ENCODE peak calls at places on chromosomes 11 and 22, in ten cellular contexts. Y is HepG2, L is spleen, D is GM12878, I is SK-N-SH, J is GM23338, U is stomach, N is suprapubic skin, R is HCT116, B is breast epithelium. C is an unnamed sample. For H3K36me3 and H3K4me1, the result is how much of the 10 kb centered on the place peaks cover.

GRCh38 chr11:99160447-99160846 is 139.7 kb downstream of the CNTN5 start:
- DNase-seq in Y (no peak), L (no peak), D (no peak), I (no peak), J (no peak), U (no peak), N (no peak), R (no peak), B (no peak), C (no peak)

GRCh38 chr11:10654211-10655150 is 39.1 kb downstream of the IRAG1 start:
- DNase-seq in Y (peak), L (no peak), D (peak), I (peak), J (peak), U (no peak), N (no peak), R (peak), B (no peak), C (no peak)

GRCh38 chr11:1299621-1300020 is 9.8 kb downstream of the TOLLIP start:
- DNase-seq in Y (no peak), L (peak), D (no peak), I (no peak), J (peak), U (peak), N (peak), R (no peak), B (peak), C (no peak)

GRCh38 chr11:14094481-14095037 is 132.0 kb downstream of the SPON1 start:
- DNase-seq in Y (no peak), L (no peak), D (no peak), I (no peak), J (no peak), U (no peak), N (no peak), R (no peak), B (no peak), C (no peak)

GRCh38 chr11:115314330-115314729 is 189.9 kb downstream of the CADM1 start:
- DNase-seq in Y (no peak), L (no peak), D (no peak), I (no peak), J (no peak), U (no peak), N (no peak), R (no peak), B (no peak), C (no peak)

GRCh38 chr11:117126223-117126965 is 17.7 kb upstream of the PAFAH1B2 start:
- DNase-seq in Y (no peak), L (no peak), D (no peak), I (no peak), J (no peak), U (no peak), N (no peak), R (no peak), B (no peak), C (no peak)

GRCh38 chr11:6693342-6694228 is 10.4 kb upstream of the MRPL17 start:
- DNase-seq in Y (no peak), L (no peak), D (no peak), I (no peak), J (no peak), U (no peak), N (peak), R (peak), B (no peak), C (no peak)

GRCh38 chr11:30454108-30454507 is 131.2 kb downstream of the ARL14EP start:
- DNase-seq in Y (no peak), L (no peak), D (no peak), I (no peak), J (no peak), U (no peak), N (no peak), R (no peak), B (no peak), C (no peak)

GRCh38 chr11:29260939-29261705 is 755.7 kb downstream of the KCNA4 start:
- DNase-seq in Y (peak), L (no peak), D (no peak), I (no peak), J (no peak), U (no peak), N (no peak), R (peak), B (no peak), C (no peak)

GRCh38 chr11:102274628-102275027 is 42.7 kb upstream of the BIRC3 start:
- DNase-seq in Y (no peak), L (no peak), D (no peak), I (no peak), J (no peak), U (no peak), N (no peak), R (no peak), B (no peak), C (no peak)

GRCh38 chr22:37970864-37971263 is 13.5 kb downstream of the SOX10 start:
- DNase-seq in Y (no peak), L (no peak), D (no peak), I (no peak), J (no peak), U (no peak), N (no peak), R (no peak), B (no peak), C (no peak)

GRCh38 chr22:25775501-25775900 is 33.5 kb downstream of the MYO18B start:
- DNase-seq in Y (no peak), L (no peak), D (no peak), I (peak), J (peak), U (no peak), N (no peak), R (no peak), B (no peak), C (no peak)
- H3K36me3 ChIP-seq in Y (under half), L (under half), D (under half), I (under half), J (under half), U (under half), N (under half), R (under half), B (under half), C (under half)

GRCh38 chr22:42906605-42907338 is 49.7 kb upstream of the ARFGAP3 start:
- DNase-seq in Y (no peak), L (no peak), D (no peak), I (no peak), J (no peak), U (no peak), N (no peak), R (no peak), B (no peak), C (no peak)
- TF ChIP-seq POLR2AphosphoS5 in Y (no peak), L (no peak), D (no peak), I (no peak), J (no peak), U (no peak), N (no peak), R (no peak), B (peak), C (peak)

GRCh38 chr22:17097701-17098100 is 12.9 kb downstream of the IL17RA start:
- DNase-seq in Y (no peak), L (peak), D (no peak), I (no peak), J (no peak), U (no peak), N (no peak), R (no peak), B (no peak), C (no peak)

GRCh38 chr22:17096095-17096494 is 11.3 kb downstream of the IL17RA start:
- DNase-seq in Y (no peak), L (no peak), D (no peak), I (no peak), J (no peak), U (no peak), N (no peak), R (no peak), B (no peak), C (no peak)

GRCh38 chr22:17097062-17097461 is 12.3 kb downstream of the IL17RA start:
- DNase-seq in Y (no peak), L (peak), D (no peak), I (no peak), J (no peak), U (no peak), N (peak), R (no peak), B (no peak), C (no peak)

GRCh38 chr22:17100621-17101020 is 15.8 kb downstream of the IL17RA start:
- DNase-seq in Y (no peak), L (peak), D (no peak), I (no peak), J (no peak), U (no peak), N (no peak), R (no peak), B (no peak), C (no peak)

GRCh38 chr22:17098379-17098819 is 13.6 kb downstream of the IL17RA start:
- DNase-seq in Y (no peak), L (peak), D (no peak), I (no peak), J (no peak), U (no peak), N (no peak), R (no peak), B (no peak), C (no peak)
- H3K4me1 ChIP-seq in Y (under half), L (half or more), D (under half), I (under half), J (under half), U (under half), N (under half), R (under half), B (under half), C (under half)

GRCh38 chr22:24323233-24323632 is 52.6 kb downstream of the SPECC1L start:
- DNase-seq in Y (no peak), L (no peak), D (no peak), I (peak), J (no peak), U (no peak), N (no peak), R (no peak), B (no peak), C (no peak)

GRCh38 chr22:24322522-24322921 is 51.9 kb downstream of the SPECC1L start:
- DNase-seq in Y (no peak), L (no peak), D (no peak), I (peak), J (no peak), U (no peak), N (no peak), R (no peak), B (no peak), C (no peak)

GRCh38 chr22:24324137-24324536 is 53.5 kb downstream of the SPECC1L start:
- DNase-seq in Y (no peak), L (no peak), D (no peak), I (no peak), J (no peak), U (no peak), N (no peak), R (no peak), B (no peak), C (no peak)

GRCh38 chr22:24323695-24324094 is 53.1 kb downstream of the SPECC1L start:
- DNase-seq in Y (no peak), L (no peak), D (no peak), I (no peak), J (no peak), U (no peak), N (no peak), R (no peak), B (no peak), C (no peak)

GRCh38 chr22:24321999-24322398 is 51.4 kb downstream of the SPECC1L start:
- DNase-seq in Y (no peak), L (no peak), D (no peak), I (peak), J (no peak), U (no peak), N (no peak), R (no peak), B (no peak), C (no peak)
- H3K36me3 ChIP-seq in Y (under half), L (under half), D (under half), I (under half), J (under half), U (half or more), N (half or more), R (under half), B (under half), C (under half)

GRCh38 chr11:128246364-128247234 is 340.8 kb downstream of the ETS1 start:
- DNase-seq in Y (no peak), L (no peak), D (no peak), I (peak), J (no peak), U (no peak), N (peak), R (no peak), B (peak), C (no peak)
- TF ChIP-seq POLR2AphosphoS5 in Y (no peak), L (no peak), D (no peak), I (peak), J (no peak), U (no peak), N (no peak), R (no peak), B (peak), C (no peak)

GRCh38 chr11:3148255-3148989 is 16.7 kb downstream of the OSBPL5 start:
- DNase-seq in Y (no peak), L (no peak), D (no peak), I (no peak), J (no peak), U (no peak), N (no peak), R (no peak), B (no peak), C (peak)

GRCh38 chr11:3148990-3149851 is 15.9 kb downstream of the OSBPL5 start:
- DNase-seq in Y (no peak), L (no peak), D (no peak), I (peak), J (no peak), U (no peak), N (no peak), R (no peak), B (no peak), C (no peak)

GRCh38 chr11:3147626-3148025 is 17.5 kb downstream of the OSBPL5 start:
- DNase-seq in Y (no peak), L (no peak), D (no peak), I (no peak), J (no peak), U (no peak), N (no peak), R (no peak), B (no peak), C (no peak)

GRCh38 chr11:3146612-3147256 is 18.4 kb downstream of the OSBPL5 start:
- DNase-seq in Y (no peak), L (no peak), D (no peak), I (peak), J (no peak), U (no peak), N (no peak), R (no peak), B (no peak), C (no peak)

GRCh38 chr11:3147257-3147619 is 17.9 kb downstream of the OSBPL5 start:
- DNase-seq in Y (no peak), L (no peak), D (no peak), I (no peak), J (no peak), U (no peak), N (no peak), R (no peak), B (no peak), C (no peak)
- H3K4me1 ChIP-seq in Y (under half), L (half or more), D (under half), I (under half), J (under half), U (under half), N (under half), R (under half), B (under half), C (under half)

C was measured in transverse colon.